ENCODE peak calls at places on chromosome 7, in seven cellular contexts. J is GM13976; Z is cerebellar cortex; Y is kidney; Q is activated CD8-positive, alpha-beta memory T cell treated with anti-CD3 and anti-CD28 coated beads, Interleukin-2, amount 50 U/mL, for 4 hours; G is T-helper 17 cell; O is activated naive CD4-positive, alpha-beta T cell treated with Interleukin-2 at 50 U/mL for 16 hours. R is an unnamed sample.

GRCh38 chr7:133829336-133829897 is 297.7 kb upstream of the LRGUK start:
- DNase-seq in J (no peak), Z (no peak), Y (no peak), Q (no peak), G (no peak), O (no peak), R (no peak)

GRCh38 chr7:132742152-132742551 is 165.9 kb upstream of the PLXNA4 start:
- DNase-seq in J (no peak), Z (no peak), Y (no peak), Q (no peak), G (no peak), O (no peak), R (no peak)

GRCh38 chr7:41599760-41600159 is 103.1 kb downstream of the INHBA start:
- DNase-seq in J (no peak), Z (no peak), Y (no peak), Q (no peak), G (no peak), O (no peak), R (no peak)

GRCh38 chr7:141992154-141992553 is 3.5 kb upstream of the MGAM start:
- DNase-seq in J (no peak), Z (no peak), Y (no peak), Q (no peak), G (no peak), O (no peak), R (no peak)

GRCh38 chr7:47600199-47601118 is 18.5 kb upstream of the TNS3 start:
- DNase-seq in J (no peak), Z (no peak), Y (no peak), Q (no peak), G (no peak), O (no peak), R (no peak)

GRCh38 chr7:83149466-83149865 is 13.2 kb downstream of the PCLO start:
- DNase-seq in J (no peak), Z (no peak), Y (no peak), Q (no peak), G (no peak), O (no peak), R (no peak)

GRCh38 chr7:105316578-105317375 is 71.9 kb downstream of the SRPK2 start:
- DNase-seq in J (no peak), Z (no peak), Y (no peak), Q (no peak), G (no peak), O (no peak), R (no peak)

GRCh38 chr7:79683185-79683890 is 229.9 kb upstream of the MAGI2 start:
- DNase-seq in J (no peak), Z (no peak), Y (no peak), Q (no peak), G (no peak), O (no peak), R (no peak)

GRCh38 chr7:16398211-16399017 is 22.9 kb downstream of the CRPPA start:
- DNase-seq in J (no peak), Z (no peak), Y (no peak), Q (no peak), G (no peak), O (no peak), R (no peak)

GRCh38 chr7:117402109-117402508 is 25.2 kb downstream of the ASZ1 start:
- DNase-seq in J (no peak), Z (no peak), Y (no peak), Q (no peak), G (no peak), O (no peak), R (no peak)

GRCh38 chr7:128103498-128104108 is 72.4 kb upstream of the LRRC4 start:
- DNase-seq in J (peak; percentile 79), Z (peak; percentile 65), Y (no peak), Q (no peak), G (no peak), O (peak; percentile 24), R (peak; percentile 76)

GRCh38 chr7:130987092-130987491 is 253.1 kb upstream of the KLF14 start:
- DNase-seq in J (no peak), Z (no peak), Y (no peak), Q (no peak), G (no peak), O (no peak), R (no peak)

GRCh38 chr7:90613088-90613498 is 17.0 kb downstream of the CDK14 start:
- DNase-seq in J (peak; percentile 43), Z (no peak), Y (no peak), Q (no peak), G (no peak), O (no peak), R (no peak)

GRCh38 chr7:14888904-14889482 is 13.6 kb downstream of the DGKB start:
- DNase-seq in J (no peak), Z (no peak), Y (no peak), Q (no peak), G (no peak), O (no peak), R (no peak)

GRCh38 chr7:108248821-108249220 is 118.7 kb upstream of the LAMB4 start:
- DNase-seq in J (no peak), Z (no peak), Y (no peak), Q (no peak), G (no peak), O (no peak), R (no peak)

GRCh38 chr7:75727881-75728592 is 10.7 kb downstream of the HIP1 start:
- DNase-seq in J (peak; percentile 33), Z (peak; percentile 16), Y (peak; percentile 95), Q (no peak), G (no peak), O (peak; percentile 21), R (peak; percentile 39)

GRCh38 chr7:107615910-107616680 is 36.0 kb downstream of the BCAP29 start:
- DNase-seq in J (no peak), Z (no peak), Y (no peak), Q (no peak), G (no peak), O (no peak), R (no peak)

GRCh38 chr7:30877010-30877740 is 34.5 kb upstream of the AQP1 start:
- DNase-seq in J (no peak), Z (no peak), Y (no peak), Q (no peak), G (no peak), O (no peak), R (no peak)

GRCh38 chr7:16268821-16269768 is 152.2 kb downstream of the CRPPA start:
- DNase-seq in J (no peak), Z (no peak), Y (no peak), Q (no peak), G (no peak), O (no peak), R (no peak)

GRCh38 chr7:55912748-55913158 is 25.5 kb downstream of the ZNF713 start:
- DNase-seq in J (no peak), Z (no peak), Y (no peak), Q (no peak), G (no peak), O (no peak), R (no peak)

GRCh38 chr7:28732037-28732869 is 225.9 kb downstream of the TRIL start:
- DNase-seq in J (no peak), Z (no peak), Y (no peak), Q (no peak), G (no peak), O (no peak), R (no peak)